ENCODE peak calls at places on chromosomes 11 and 22, in ten cellular contexts. N is H1, L is cardiac fibroblast, H is astrocyte of the spinal cord, X is esophagus squamous epithelium, G is epithelial cell of esophagus, Q is BJ, F is cardiac muscle cell, W is psoas muscle, R is neural progenitor cell. M is an unnamed sample.

GRCh38 chr11:120027546-120028180 is 110.2 kb downstream of the TRIM29 start:
- DNase-seq in N (peak), L (no peak), H (no peak), X (no peak), G (no peak), Q (no peak), F (no peak), W (no peak), R (no peak), M (peak)

GRCh38 chr11:124791626-124792341 is 8.4 kb downstream of the MSANTD2 start:
- DNase-seq in N (no peak), L (peak), H (no peak), X (no peak), G (peak), Q (no peak), F (no peak), W (no peak), R (no peak), M (no peak)

GRCh38 chr11:65787649-65788622 is 1.1 kb downstream of the OVOL1 start:
- DNase-seq in N (peak), L (no peak), H (no peak), X (no peak), G (no peak), Q (no peak), F (peak), W (peak), R (peak), M (no peak)

GRCh38 chr11:33195391-33196190 is 34.3 kb upstream of the CSTF3 start:
- DNase-seq in N (no peak), L (peak), H (no peak), X (no peak), G (peak), Q (no peak), F (no peak), W (no peak), R (peak), M (no peak)

GRCh38 chr22:46040471-46041465 is 63.8 kb upstream of the WNT7B start:
- DNase-seq in N (no peak), L (no peak), H (no peak), X (no peak), G (no peak), Q (no peak), F (no peak), W (peak), R (no peak), M (no peak)

GRCh38 chr11:110939471-110939870 is 227.2 kb upstream of the ARHGAP20 start:
- DNase-seq in N (no peak), L (no peak), H (no peak), X (no peak), G (no peak), Q (no peak), F (no peak), W (no peak), R (no peak), M (no peak)

GRCh38 chr11:134317103-134317502 is 14.7 kb upstream of the GLB1L2 start:
- DNase-seq in N (no peak), L (no peak), H (no peak), X (no peak), G (no peak), Q (no peak), F (no peak), W (no peak), R (no peak), M (no peak)

GRCh38 chr11:108501396-108501795 is 3.2 kb upstream of the POGLUT3 start:
- DNase-seq in N (no peak), L (no peak), H (no peak), X (no peak), G (no peak), Q (no peak), F (no peak), W (no peak), R (no peak), M (no peak)

GRCh38 chr22:37454857-37455686 is 27.8 kb upstream of the ELFN2 start:
- DNase-seq in N (no peak), L (peak), H (peak), X (no peak), G (peak), Q (peak), F (peak), W (no peak), R (no peak), M (no peak)

GRCh38 chr22:35838849-35839646 is 121.4 kb downstream of the APOL5 start:
- DNase-seq in N (no peak), L (peak), H (peak), X (no peak), G (peak), Q (no peak), F (peak), W (no peak), R (peak), M (no peak)

GRCh38 chr22:19608114-19608494 is 83.9 kb upstream of the CLDN5 start:
- DNase-seq in N (no peak), L (no peak), H (no peak), X (no peak), G (no peak), Q (no peak), F (no peak), W (no peak), R (no peak), M (no peak)

GRCh38 chr11:360326-361280 is 8.7 kb upstream of the B4GALNT4 start:
- DNase-seq in N (no peak), L (no peak), H (no peak), X (no peak), G (no peak), Q (no peak), F (no peak), W (no peak), R (no peak), M (no peak)

GRCh38 chr22:46969491-46969890 is 207.0 kb downstream of the TBC1D22A start:
- DNase-seq in N (no peak), L (no peak), H (no peak), X (no peak), G (no peak), Q (no peak), F (no peak), W (no peak), R (no peak), M (no peak)

GRCh38 chr11:61935861-61936260 is 14.3 kb upstream of the BEST1 start:
- DNase-seq in N (no peak), L (no peak), H (no peak), X (no peak), G (no peak), Q (no peak), F (no peak), W (no peak), R (no peak), M (no peak)

GRCh38 chr11:255176-255575 is 18.4 kb downstream of the PSMD13 start:
- DNase-seq in N (no peak), L (peak), H (no peak), X (no peak), G (no peak), Q (no peak), F (no peak), W (no peak), R (no peak), M (no peak)

GRCh38 chr11:64621283-64622019 is 30.4 kb downstream of the SLC22A12 start:
- DNase-seq in N (no peak), L (no peak), H (no peak), X (no peak), G (no peak), Q (no peak), F (no peak), W (no peak), R (no peak), M (no peak)

GRCh38 chr11:13861411-13861810 is 101.1 kb upstream of the SPON1 start:
- DNase-seq in N (no peak), L (no peak), H (no peak), X (no peak), G (no peak), Q (no peak), F (no peak), W (no peak), R (no peak), M (no peak)

GRCh38 chr11:113035708-113036107 is 74.5 kb downstream of the NCAM1 start:
- DNase-seq in N (no peak), L (no peak), H (no peak), X (no peak), G (no peak), Q (no peak), F (no peak), W (no peak), R (no peak), M (no peak)

GRCh38 chr11:123357990-123358827 is 71.9 kb upstream of the GRAMD1B start:
- DNase-seq in N (peak), L (peak), H (peak), X (no peak), G (peak), Q (no peak), F (peak), W (peak), R (peak), M (peak)

GRCh38 chr22:40690370-40690769 is 11.1 kb downstream of the MCHR1 start:
- DNase-seq in N (no peak), L (no peak), H (no peak), X (no peak), G (no peak), Q (no peak), F (no peak), W (no peak), R (no peak), M (no peak)

GRCh38 chr11:64996710-64997380 is at the start of gene BATF2:
- DNase-seq in N (peak), L (peak), H (peak), X (no peak), G (peak), Q (no peak), F (peak), W (peak), R (peak), M (no peak)

GRCh38 chr11:88552377-88553029 is 215.0 kb upstream of the CTSC start:
- DNase-seq in N (peak), L (peak), H (no peak), X (no peak), G (peak), Q (no peak), F (peak), W (no peak), R (peak), M (peak)

GRCh38 chr11:129853508-129854228 is 38.0 kb downstream of the TMEM45B start:
- DNase-seq in N (no peak), L (peak), H (no peak), X (no peak), G (peak), Q (no peak), F (no peak), W (no peak), R (no peak), M (peak)

GRCh38 chr11:15159085-15159484 is 44.4 kb downstream of the INSC start:
- DNase-seq in N (no peak), L (peak), H (peak), X (no peak), G (peak), Q (no peak), F (no peak), W (no peak), R (peak), M (no peak)

GRCh38 chr22:28112548-28113043 is 193.5 kb upstream of the PITPNB start:
- DNase-seq in N (no peak), L (peak), H (peak), X (no peak), G (peak), Q (no peak), F (peak), W (peak), R (peak), M (peak)

GRCh38 chr22:49633010-49633324 is 194.7 kb downstream of the BRD1 start:
- DNase-seq in N (no peak), L (no peak), H (no peak), X (no peak), G (no peak), Q (no peak), F (no peak), W (peak), R (peak), M (no peak)

GRCh38 chr22:23386245-23386631 is 193.9 kb downstream of the IGLL1 start:
- DNase-seq in N (no peak), L (no peak), H (no peak), X (no peak), G (no peak), Q (no peak), F (no peak), W (no peak), R (no peak), M (no peak)

GRCh38 chr22:23384451-23384850 is 195.6 kb downstream of the IGLL1 start:
- DNase-seq in N (no peak), L (no peak), H (no peak), X (no peak), G (no peak), Q (no peak), F (no peak), W (no peak), R (no peak), M (no peak)

GRCh38 chr22:23384899-23385298 is 195.2 kb downstream of the IGLL1 start:
- DNase-seq in N (no peak), L (no peak), H (no peak), X (no peak), G (no peak), Q (no peak), F (no peak), W (no peak), R (no peak), M (no peak)

GRCh38 chr22:23386822-23387580 is 193.1 kb downstream of the IGLL1 start:
- DNase-seq in N (no peak), L (no peak), H (no peak), X (no peak), G (no peak), Q (no peak), F (no peak), W (no peak), R (no peak), M (no peak)

DNA sequence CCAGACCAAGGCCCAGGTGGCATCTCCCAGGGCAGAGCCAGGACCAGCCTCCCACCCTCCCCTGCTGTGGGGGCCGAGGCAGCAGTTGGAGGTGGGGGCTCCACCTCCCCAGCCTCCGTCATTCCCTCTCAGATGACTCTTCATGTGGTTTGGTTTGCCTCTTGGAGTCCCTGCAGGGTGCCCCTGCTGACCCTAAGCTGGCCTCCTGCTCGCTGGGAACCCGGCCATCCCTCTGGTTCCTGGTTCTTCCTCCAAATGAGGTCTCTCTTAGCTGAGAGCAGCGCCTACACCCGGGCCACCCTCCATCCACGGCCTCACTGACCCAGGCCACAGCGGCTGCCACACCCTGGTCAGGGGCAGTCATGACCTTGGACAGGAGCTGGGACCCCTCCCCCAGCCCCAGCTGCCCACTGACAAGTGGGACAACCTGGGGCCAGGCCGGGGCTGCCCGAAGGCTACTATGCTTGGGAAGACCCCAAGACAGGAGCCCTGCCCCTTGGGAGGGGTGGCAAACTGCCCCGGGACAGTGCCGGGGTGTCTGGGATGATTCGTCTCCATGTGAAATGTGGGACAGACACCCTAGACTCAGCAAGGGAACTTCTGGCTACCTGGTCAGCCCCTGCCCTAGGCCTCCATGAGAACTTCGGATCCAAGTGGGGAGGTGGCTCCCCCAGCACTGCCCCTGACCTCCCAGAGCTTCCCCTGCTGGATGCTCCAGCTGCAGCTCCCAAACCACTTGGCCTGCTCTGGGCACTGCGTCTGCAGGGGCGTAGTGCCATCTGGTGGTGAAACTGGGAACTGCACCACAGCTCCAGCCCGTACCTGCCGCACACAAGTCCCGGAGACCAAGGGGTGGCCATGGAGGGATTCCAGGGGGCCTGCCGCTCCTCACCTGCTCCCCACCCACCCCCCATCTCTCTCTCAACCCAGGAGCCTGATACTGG is 194.5 kb downstream of the IGLL1 start:
- DNase-seq in N (peak), L (peak), H (peak), X (no peak), G (peak), Q (no peak), F (peak), W (peak), R (peak), M (peak)
- TF ChIP-seq CTCF in N (peak), L (peak), H (peak), X (peak), G (peak), Q (peak), F (peak), W (peak), R (peak), M (peak)

GRCh38 chr22:31128156-31128555 is 5.4 kb downstream of the INPP5J start:
- DNase-seq in N (no peak), L (no peak), H (no peak), X (no peak), G (no peak), Q (no peak), F (no peak), W (peak), R (no peak), M (no peak)
- TF ChIP-seq CTCF in N (no peak), L (no peak), H (no peak), X (no peak), G (no peak), Q (no peak), F (no peak), W (no peak), R (no peak), M (no peak)

GRCh38 chr11:1565904-1566247 is 6.2 kb downstream of the DUSP8 start:
- DNase-seq in N (no peak), L (no peak), H (no peak), X (no peak), G (no peak), Q (no peak), F (no peak), W (peak), R (no peak), M (no peak)
- TF ChIP-seq CTCF in N (no peak), L (no peak), H (no peak), X (no peak), G (no peak), Q (no peak), F (no peak), W (no peak), R (no peak), M (no peak)

DNA sequence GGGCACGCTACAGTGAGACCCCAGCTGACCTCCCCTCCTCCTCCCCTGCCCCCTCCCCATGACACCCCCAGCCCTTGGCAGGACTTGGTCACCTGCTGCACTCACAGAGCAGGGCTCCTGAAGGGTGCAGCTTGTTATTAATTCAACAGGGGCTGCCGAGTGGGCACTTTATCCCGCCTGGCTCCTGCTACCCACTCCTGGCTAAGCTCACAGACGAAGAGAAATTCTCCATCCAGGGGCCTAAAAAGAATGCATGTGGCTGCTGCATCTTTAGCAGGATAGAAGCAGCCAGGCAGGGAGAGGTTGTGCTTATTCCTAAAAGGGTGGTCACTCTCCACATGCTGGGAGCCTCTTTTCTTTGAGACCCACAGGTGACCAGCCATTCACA is 40.3 kb downstream of the GALNT18 start:
- DNase-seq in N (peak), L (no peak), H (no peak), X (no peak), G (no peak), Q (no peak), F (no peak), W (no peak), R (no peak), M (no peak)
- TF ChIP-seq CTCF in N (no peak), L (no peak), H (no peak), X (no peak), G (no peak), Q (no peak), F (no peak), W (no peak), R (no peak), M (no peak)

DNA sequence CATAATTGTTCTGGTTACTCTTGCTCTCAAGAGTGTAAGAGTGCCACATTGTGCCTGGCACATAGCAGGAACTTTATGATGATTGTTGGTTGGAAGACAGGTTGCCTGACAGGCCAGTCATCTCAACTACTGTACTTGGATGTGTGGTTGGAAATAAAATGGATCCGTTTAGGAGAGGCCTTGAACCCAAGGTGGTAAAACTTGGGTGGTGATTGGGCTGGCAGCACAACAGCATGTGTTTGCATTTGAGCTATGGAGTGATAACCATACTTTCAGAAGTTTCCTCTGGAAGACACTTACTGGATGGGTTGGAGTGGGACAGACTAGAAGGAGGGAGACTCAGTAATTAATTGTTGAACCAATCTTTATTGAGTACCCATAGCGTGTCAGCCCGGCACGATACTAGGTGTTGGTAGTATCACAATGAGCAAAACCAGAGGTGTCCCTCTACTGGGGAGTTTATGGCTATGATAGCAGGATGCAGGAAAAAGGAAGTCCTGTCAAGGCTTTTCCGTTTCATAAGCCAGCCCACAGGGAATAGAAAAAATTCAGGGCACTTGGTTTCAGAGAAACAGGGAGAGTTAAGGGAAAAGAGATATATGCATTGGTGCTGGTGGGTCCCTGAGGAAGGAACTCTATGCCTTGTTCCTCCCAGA is 3.1 kb upstream of the TMEM109 start:
- DNase-seq in N (no peak), L (no peak), H (no peak), X (no peak), G (no peak), Q (no peak), F (no peak), W (no peak), R (no peak), M (no peak)
- TF ChIP-seq CTCF in N (no peak), L (no peak), H (no peak), X (no peak), G (no peak), Q (no peak), F (no peak), W (no peak), R (no peak), M (no peak)

GRCh38 chr11:76459299-76459698 is 14.5 kb downstream of the EMSY start:
- DNase-seq in N (no peak), L (peak), H (no peak), X (no peak), G (peak), Q (no peak), F (no peak), W (no peak), R (no peak), M (no peak)
- TF ChIP-seq CTCF in N (no peak), L (peak), H (peak), X (no peak), G (peak), Q (peak), F (peak), W (peak), R (peak), M (peak)

M was measured in mesothelial cell of epicardium.